ENCODE peak calls at places on chromosomes 2 and 18, in six cellular contexts. N is activated gamma-delta T cell treated with Interleukin-2 at 50 U/mL for 16 hours, R is fibroblast of pulmonary artery, A is NAMALWA, W is amniotic stem cell, G is neural crest cell. F is an unnamed sample.

GRCh38 chr2:156182132-156182531 is 150.4 kb downstream of the NR4A2 start:
- DNase-seq in G (no peak), A (no peak), N (no peak), W (no peak), R (no peak), F (no peak)

GRCh38 chr2:186530314-186530713 is 44.3 kb downstream of the ZC3H15 start:
- DNase-seq in A (no peak), N (no peak), G (no peak), W (no peak), R (no peak), F (no peak)

GRCh38 chr18:73684651-73685050 is 463.0 kb downstream of the FBXO15 start:
- DNase-seq in G (no peak), R (no peak), N (no peak), W (no peak), A (no peak), F (no peak)

GRCh38 chr18:12271376-12272235 is 17.4 kb downstream of the CIDEA start:
- DNase-seq in N (no peak), R (peak), A (peak), G (peak), W (peak), F (peak)

GRCh38 chr2:195049372-195050031 is 607.5 kb upstream of the SLC39A10 start:
- DNase-seq in R (no peak), W (no peak), A (no peak), N (no peak), G (no peak), F (no peak)

GRCh38 chr2:19114754-19115231 is 243.6 kb downstream of the OSR1 start:
- DNase-seq in W (no peak), G (no peak), A (no peak), R (peak), N (no peak), F (no peak)

GRCh38 chr2:112947374-112947773 is 30.4 kb upstream of the IL36G start:
- DNase-seq in W (no peak), A (peak), G (no peak), R (no peak), N (no peak), F (no peak)

GRCh38 chr2:149782566-149782965 is 195.0 kb upstream of the MMADHC start:
- DNase-seq in A (no peak), G (no peak), N (no peak), W (no peak), R (peak), F (no peak)

GRCh38 chr18:74951165-74951760 is 257.7 kb downstream of the PTGR3 start:
- DNase-seq in N (no peak), A (no peak), G (no peak), W (peak), R (peak), F (no peak)

GRCh38 chr2:158179660-158180059 is 78.0 kb downstream of the UPP2 start:
- DNase-seq in A (peak), G (no peak), R (peak), N (no peak), W (no peak), F (no peak)

GRCh38 chr2:96154506-96155380 is 9.5 kb upstream of the DUSP2 start:
- DNase-seq in R (no peak), G (no peak), W (no peak), A (no peak), N (no peak), F (no peak)

GRCh38 chr2:164879901-164880535 is 38.4 kb upstream of the COBLL1 start:
- DNase-seq in A (no peak), G (no peak), W (no peak), R (no peak), N (no peak), F (no peak)

F was measured in 8988T.